ENCODE peak calls at places on chromosome 14, in four cellular contexts. Y, Q, V and S are unnamed samples.

GRCh38 chr14:68660495-68660894 is 132.4 kb downstream of the ZFP36L1 start:
- DNase-seq in Y (no peak), Q (no peak), V (no peak), S (no peak)

GRCh38 chr14:99749763-99750715 is 43.2 kb upstream of the EML1 start:
- DNase-seq in Y (no peak), Q (no peak), V (no peak), S (no peak)

GRCh38 chr14:59355101-59355500 is 110.1 kb downstream of the GPR135 start:
- DNase-seq in Y (no peak), Q (no peak), V (no peak), S (no peak)

GRCh38 chr14:24132061-24132685 is 1.7 kb downstream of the FITM1 start:
- DNase-seq in Y (no peak), Q (peak; percentile 72), V (peak; percentile 66), S (no peak)

GRCh38 chr14:92499216-92499615 is 14.4 kb upstream of the RIN3 start:
- DNase-seq in Y (no peak), Q (no peak), V (no peak), S (no peak)

GRCh38 chr14:101719708-101720107 is 41.8 kb upstream of the PPP2R5C start:
- DNase-seq in Y (no peak), Q (no peak), V (no peak), S (no peak)

GRCh38 chr14:83253870-83254269 is 1720.2 kb upstream of the SEL1L start:
- DNase-seq in Y (no peak), Q (no peak), V (no peak), S (no peak)

GRCh38 chr14:91154851-91155625 is 41.2 kb downstream of the DGLUCY start:
- DNase-seq in Y (peak; percentile 45), Q (peak; percentile 87), V (peak; percentile 96), S (peak; percentile 93)

GRCh38 chr14:88986146-88986841 is 161.8 kb downstream of the TTC8 start:
- DNase-seq in Y (peak; percentile 84), Q (no peak), V (no peak), S (no peak)

GRCh38 chr14:78836777-78837176 is 666.6 kb downstream of the NRXN3 start:
- DNase-seq in Y (peak; percentile 70), Q (peak; percentile 55), V (peak; percentile 77), S (peak; percentile 63)

GRCh38 chr14:93023039-93023438 is 92.7 kb downstream of the ITPK1 start:
- DNase-seq in Y (peak; percentile 43), Q (no peak), V (no peak), S (no peak)

GRCh38 chr14:69937367-69937777 is 58.2 kb downstream of the SMOC1 start:
- DNase-seq in Y (no peak), Q (no peak), V (no peak), S (no peak)

GRCh38 chr14:50726372-50727107 is 58.4 kb upstream of the SAV1 start:
- DNase-seq in Y (peak; percentile 87), Q (no peak), V (no peak), S (no peak)

GRCh38 chr14:100711493-100711892 is 15.2 kb upstream of the DLK1 start:
- DNase-seq in Y (no peak), Q (no peak), V (no peak), S (no peak)

GRCh38 chr14:104895786-104896642 is 28.7 kb upstream of the PLD4 start:
- DNase-seq in Y (peak; percentile 16), Q (peak; percentile 46), V (peak; percentile 89), S (peak; percentile 96)

GRCh38 chr14:29846339-29847129 is 81.1 kb downstream of the PRKD1 start:
- DNase-seq in Y (peak; percentile 1), Q (no peak), V (no peak), S (peak; percentile 49)

GRCh38 chr14:71626281-71626835 is 305.9 kb upstream of the RGS6 start:
- DNase-seq in Y (peak; percentile 19), Q (no peak), V (no peak), S (no peak)

GRCh38 chr14:72443256-72443655 is 450.6 kb downstream of the DPF3 start:
- DNase-seq in Y (peak; percentile 23), Q (no peak), V (no peak), S (no peak)

GRCh38 chr14:34043627-34044372 is 92.9 kb upstream of the EGLN3 start:
- DNase-seq in Y (peak; percentile 4), Q (no peak), V (no peak), S (no peak)

GRCh38 chr14:99786423-99787051 is 6.7 kb upstream of the EML1 start:
- DNase-seq in Y (no peak), Q (no peak), V (no peak), S (no peak)

GRCh38 chr14:32259368-32260013 is 56.4 kb upstream of the RNU6-8 start:
- DNase-seq in Y (peak; percentile 77), Q (no peak), V (no peak), S (no peak)

GRCh38 chr14:96989293-96989692 is 192.1 kb downstream of the VRK1 start:
- DNase-seq in Y (no peak), Q (no peak), V (no peak), S (no peak)

GRCh38 chr14:74622257-74622656 is 10.2 kb upstream of the LTBP2 start:
- DNase-seq in Y (no peak), Q (no peak), V (no peak), S (no peak)

GRCh38 chr14:62436256-62436655 is 609.0 kb downstream of the KCNH5 start:
- DNase-seq in Y (peak; percentile 3), Q (no peak), V (peak; percentile 59), S (no peak)

GRCh38 chr14:23487216-23487615 is 17.7 kb downstream of the NGDN start:
- DNase-seq in Y (no peak), Q (no peak), V (no peak), S (no peak)

GRCh38 chr14:89117017-89117416 is 292.6 kb downstream of the TTC8 start:
- DNase-seq in Y (no peak), Q (no peak), V (no peak), S (no peak)

GRCh38 chr14:57657487-57657886 is 163.8 kb upstream of the CCDC198 start:
- DNase-seq in Y (peak; percentile 18), Q (no peak), V (no peak), S (no peak)

GRCh38 chr14:90287791-90288190 is 31.4 kb downstream of the PSMC1 start:
- DNase-seq in Y (no peak), Q (peak; percentile 24), V (peak; percentile 79), S (peak; percentile 32)

GRCh38 chr14:63297387-63297786 is 21.3 kb downstream of the GPHB5 start:
- DNase-seq in Y (no peak), Q (no peak), V (no peak), S (no peak)